ENCODE peak calls at places on chromosomes 1 and 21, in four cellular contexts. S is CD8-positive, alpha-beta memory T cell; K is WERI-Rb-1; G is psoas muscle. W is an unnamed sample.

GRCh38 chr1:91383461-91383860 is 21.2 kb downstream of the HFM1 start:
- DNase-seq in S (no peak), K (no peak), G (no peak), W (no peak)

GRCh38 chr1:203557390-203557789 is 63.4 kb downstream of the OPTC start:
- DNase-seq in S (no peak), K (no peak), G (no peak), W (no peak)

GRCh38 chr1:236759252-236759859 is 35.7 kb upstream of the MTR start:
- DNase-seq in S (peak; percentile 33), K (no peak), G (no peak), W (no peak)

GRCh38 chr21:45986316-45987051 is 4.9 kb downstream of the COL6A1 start:
- DNase-seq in S (no peak), K (no peak), G (peak; percentile 43), W (no peak)

GRCh38 chr21:45698493-45698947 is 55.0 kb downstream of the PCBP3 start:
- DNase-seq in S (no peak), K (no peak), G (no peak), W (no peak)

GRCh38 chr1:40372658-40373322 is 737 bp upstream of the SMAP2 start:
- DNase-seq in S (no peak), K (no peak), G (no peak), W (no peak)

GRCh38 chr21:43874085-43874785 is 9.2 kb downstream of the AGPAT3 start:
- DNase-seq in S (no peak), K (no peak), G (no peak), W (no peak)

GRCh38 chr1:201385299-201385891 is 7.9 kb upstream of the TNNT2 start:
- DNase-seq in S (no peak), K (peak; percentile 96), G (peak; percentile 73), W (no peak)

GRCh38 chr1:118317836-118318614 is 133.0 kb upstream of the SPAG17 start:
- DNase-seq in S (no peak), K (no peak), G (no peak), W (no peak)

GRCh38 chr1:184061396-184062003 is 10.0 kb downstream of the TSEN15 start:
- DNase-seq in S (no peak), K (no peak), G (no peak), W (no peak)

GRCh38 chr1:110240476-110241210 is 30.5 kb downstream of the KCNC4 start:
- DNase-seq in S (no peak), K (no peak), G (no peak), W (no peak)

GRCh38 chr1:43194509-43194908 is 22.4 kb downstream of the CFAP57 start:
- DNase-seq in S (no peak), K (no peak), G (no peak), W (no peak)

GRCh38 chr1:116571215-116571919 is 541 bp upstream of the CD58 start:
- DNase-seq in S (no peak), K (peak; percentile 16), G (no peak), W (no peak)

GRCh38 chr1:185360714-185361113 is 43.7 kb upstream of the IVNS1ABP start:
- DNase-seq in S (no peak), K (no peak), G (no peak), W (no peak)

GRCh38 chr1:81467433-81467832 is 333.3 kb upstream of the ADGRL2 start:
- DNase-seq in S (no peak), K (no peak), G (no peak), W (no peak)

GRCh38 chr21:42068256-42068545 is 2.9 kb upstream of the UMODL1 start:
- DNase-seq in S (no peak), K (no peak), G (peak; percentile 33), W (no peak)

GRCh38 chr1:50424940-50425375 is 1.7 kb upstream of the DMRTA2 start:
- DNase-seq in S (no peak), K (no peak), G (no peak), W (no peak)

GRCh38 chr1:233394860-233395717 is 67.6 kb downstream of the MAP3K21 start:
- DNase-seq in S (peak; percentile 8), K (peak; percentile 46), G (no peak), W (no peak)

GRCh38 chr1:50421366-50421748 is 1.9 kb downstream of the DMRTA2 start:
- DNase-seq in S (no peak), K (no peak), G (no peak), W (no peak)

GRCh38 chr1:154006136-154006535 is 15.6 kb downstream of the RPS27 start:
- DNase-seq in S (no peak), K (no peak), G (no peak), W (no peak)

GRCh38 chr1:8089535-8090228 is 63.6 kb upstream of the ERRFI1 start:
- DNase-seq in S (no peak), K (no peak), G (no peak), W (no peak)
- H3K27ac ChIP-seq in S (no peak overlapping the region), K (no peak overlapping the region), G (peak overlapping the region; percentile 39), W (no peak overlapping the region)

DNA sequence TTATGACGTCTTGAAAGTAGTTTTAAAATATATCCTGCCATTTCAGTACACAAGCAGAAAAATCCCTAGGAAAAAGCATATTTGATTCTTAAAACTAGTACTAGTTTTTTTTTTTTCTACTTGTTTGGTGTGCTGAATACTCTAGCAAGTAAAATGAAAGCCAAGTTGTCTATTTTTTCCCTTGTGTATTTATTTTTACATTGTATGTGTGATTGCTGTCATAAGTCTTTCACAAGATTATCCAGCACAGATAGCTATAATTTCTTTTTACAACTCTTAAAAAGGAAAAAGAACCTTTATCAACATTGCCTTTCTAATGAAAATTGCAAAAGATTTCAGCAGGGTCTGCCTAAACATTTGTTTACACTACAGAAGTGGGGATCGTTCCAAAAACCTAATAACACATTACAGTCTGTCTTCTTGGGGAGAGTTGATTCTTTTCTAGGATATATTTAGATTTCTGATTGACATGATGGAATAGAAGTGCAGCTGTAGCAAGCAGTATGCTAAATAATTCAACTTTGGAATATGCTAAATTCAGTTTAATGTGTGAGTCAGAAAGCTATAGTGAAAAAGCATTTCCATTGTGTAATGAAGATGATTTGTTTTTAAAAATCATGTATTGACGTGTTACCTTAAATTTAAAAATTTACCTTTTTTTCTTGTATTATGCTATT is 2.5 kb downstream of the DR1 start:
- DNase-seq in S (no peak), K (no peak), G (no peak), W (no peak)
- H3K27ac ChIP-seq in S (no peak overlapping the region), K (no peak overlapping the region), G (peak overlapping the region; percentile 94), W (no peak overlapping the region)

DNA sequence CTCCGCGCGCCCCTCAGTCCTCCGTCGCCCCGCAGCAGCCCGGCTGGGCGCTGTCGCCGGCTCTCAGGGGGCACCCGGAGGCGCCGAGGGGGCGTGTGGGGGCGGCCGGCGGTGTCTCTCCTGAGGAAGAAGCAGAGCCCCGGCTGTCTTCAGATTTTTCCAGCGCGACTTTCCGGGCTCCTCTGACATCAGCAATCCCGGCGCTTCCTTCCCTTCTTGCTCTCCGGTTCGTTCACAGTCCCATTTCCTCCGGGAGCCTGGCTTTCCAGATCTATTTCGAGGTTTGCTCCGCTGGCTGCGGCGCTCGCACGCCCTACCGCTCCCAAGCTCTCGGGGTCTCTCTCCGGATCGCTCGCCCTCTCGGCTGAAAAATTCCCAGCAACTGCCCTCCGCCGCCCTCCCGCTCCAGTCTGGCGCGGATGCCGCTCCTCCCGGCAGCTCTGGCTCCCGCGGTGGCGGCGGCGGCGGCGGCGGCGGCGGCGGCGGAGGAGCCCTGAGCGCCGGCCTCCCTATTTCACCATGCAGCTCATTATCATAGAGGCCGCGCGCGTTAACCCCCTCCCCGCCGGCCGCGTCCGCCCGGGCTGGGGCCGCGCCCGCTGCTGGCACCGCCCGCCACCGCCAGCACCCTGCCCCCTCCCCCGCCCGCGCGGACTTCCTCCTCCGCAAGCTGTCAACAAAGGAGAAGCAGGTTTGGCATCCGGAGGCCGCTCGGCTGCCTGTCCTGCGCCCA is at the start of gene PLXNA2:
- DNase-seq in S (peak; percentile 15), K (peak; percentile 92), G (peak; percentile 91), W (peak; percentile 54)
- H3K27ac ChIP-seq in S (peak within 1 kb of the TSS; percentile 29), K (peak within 1 kb of the TSS; percentile 45), G (peak within 1 kb of the TSS; percentile 90), W (peak within 1 kb of the TSS; percentile 61)

GRCh38 chr1:12161662-12162458 is 4.9 kb upstream of the TNFRSF1B start:
- DNase-seq in S (no peak), K (no peak), G (peak; percentile 91), W (peak; percentile 32)
- H3K27ac ChIP-seq in S (peak overlapping the region; percentile 77), K (no peak overlapping the region), G (peak overlapping the region; percentile 54), W (peak overlapping the region; percentile 51)

W was measured in substantia nigra.